ENCODE peak calls at places on chromosome 4, in seven cellular contexts. One of them, this sample, is unnamed.
A peak's percentile ranks its signal among the peaks of the same experiment; 100 is the strongest.

GRCh38 chr4:6469144-6469543 is 3.3 kb downstream of the PPP2R2C start:
- DNase-seq in ovary: no peak
- DNase-seq in Peyer's patch: no peak
- DNase-seq in endothelial cell of umbilical vein: no peak
- DNase-seq in tibial nerve: no peak
- DNase-seq in suprapubic skin: no peak
- DNase-seq in body of pancreas: no peak
- DNase-seq in this sample: peak; percentile 55

GRCh38 chr4:6753103-6753560 is 29.4 kb upstream of the KIAA0232 start:
- DNase-seq in ovary: no peak
- DNase-seq in Peyer's patch: peak; percentile 65
- DNase-seq in endothelial cell of umbilical vein: no peak
- DNase-seq in tibial nerve: no peak
- DNase-seq in suprapubic skin: no peak
- DNase-seq in body of pancreas: no peak
- DNase-seq in this sample: no peak

GRCh38 chr4:53682196-53682595 is 90.9 kb upstream of the LNX1 start:
- DNase-seq in ovary: no peak
- DNase-seq in Peyer's patch: no peak
- DNase-seq in endothelial cell of umbilical vein: no peak
- DNase-seq in tibial nerve: no peak
- DNase-seq in suprapubic skin: no peak
- DNase-seq in body of pancreas: no peak
- DNase-seq in this sample: no peak

GRCh38 chr4:149605601-149606378 is 209.9 kb downstream of the IQCM start:
- DNase-seq in ovary: no peak
- DNase-seq in Peyer's patch: no peak
- DNase-seq in endothelial cell of umbilical vein: no peak
- DNase-seq in tibial nerve: no peak
- DNase-seq in suprapubic skin: no peak
- DNase-seq in body of pancreas: no peak
- DNase-seq in this sample: no peak

GRCh38 chr4:52861879-52862604 is at the start of gene RASL11B:
- DNase-seq in ovary: peak; percentile 89
- DNase-seq in Peyer's patch: peak; percentile 89
- DNase-seq in endothelial cell of umbilical vein: peak; percentile 78
- DNase-seq in tibial nerve: peak; percentile 72
- DNase-seq in suprapubic skin: peak; percentile 80
- DNase-seq in body of pancreas: peak; percentile 84
- DNase-seq in this sample: no peak

GRCh38 chr4:53314257-53314656 is 51.6 kb downstream of the SCFD2 start:
- DNase-seq in ovary: no peak
- DNase-seq in Peyer's patch: no peak
- DNase-seq in endothelial cell of umbilical vein: no peak
- DNase-seq in tibial nerve: no peak
- DNase-seq in suprapubic skin: no peak
- DNase-seq in body of pancreas: no peak
- DNase-seq in this sample: no peak

GRCh38 chr4:24067781-24068193 is 177.9 kb upstream of the PPARGC1A start:
- DNase-seq in ovary: no peak
- DNase-seq in Peyer's patch: no peak
- DNase-seq in endothelial cell of umbilical vein: no peak
- DNase-seq in tibial nerve: peak; percentile 14
- DNase-seq in suprapubic skin: no peak
- DNase-seq in body of pancreas: peak; percentile 31
- DNase-seq in this sample: no peak

GRCh38 chr4:82043081-82043808 is 330.5 kb downstream of the HNRNPD start:
- DNase-seq in ovary: no peak
- DNase-seq in Peyer's patch: peak; percentile 84
- DNase-seq in endothelial cell of umbilical vein: no peak
- DNase-seq in tibial nerve: no peak
- DNase-seq in suprapubic skin: no peak
- DNase-seq in body of pancreas: peak; percentile 45
- DNase-seq in this sample: no peak

GRCh38 chr4:174753031-174753430 is 76.0 kb downstream of the GLRA3 start:
- DNase-seq in ovary: no peak
- DNase-seq in Peyer's patch: no peak
- DNase-seq in endothelial cell of umbilical vein: no peak
- DNase-seq in tibial nerve: no peak
- DNase-seq in suprapubic skin: no peak
- DNase-seq in body of pancreas: no peak
- DNase-seq in this sample: no peak

GRCh38 chr4:184463856-184464255 is 10.5 kb downstream of the IRF2 start:
- DNase-seq in ovary: no peak
- DNase-seq in Peyer's patch: no peak
- DNase-seq in endothelial cell of umbilical vein: no peak
- DNase-seq in tibial nerve: no peak
- DNase-seq in suprapubic skin: no peak
- DNase-seq in body of pancreas: no peak
- DNase-seq in this sample: no peak

GRCh38 chr4:184462724-184463123 is 11.6 kb downstream of the IRF2 start:
- DNase-seq in ovary: no peak
- DNase-seq in Peyer's patch: no peak
- DNase-seq in endothelial cell of umbilical vein: no peak
- DNase-seq in tibial nerve: no peak
- DNase-seq in suprapubic skin: no peak
- DNase-seq in body of pancreas: no peak
- DNase-seq in this sample: no peak

GRCh38 chr4:184461711-184462110 is 12.6 kb downstream of the IRF2 start:
- DNase-seq in ovary: no peak
- DNase-seq in Peyer's patch: no peak
- DNase-seq in endothelial cell of umbilical vein: no peak
- DNase-seq in tibial nerve: no peak
- DNase-seq in suprapubic skin: no peak
- DNase-seq in body of pancreas: no peak
- DNase-seq in this sample: no peak

GRCh38 chr4:184464759-184465454 is 9.4 kb downstream of the IRF2 start:
- DNase-seq in ovary: no peak
- DNase-seq in Peyer's patch: no peak
- DNase-seq in endothelial cell of umbilical vein: no peak
- DNase-seq in tibial nerve: no peak
- DNase-seq in suprapubic skin: no peak
- DNase-seq in body of pancreas: no peak
- DNase-seq in this sample: no peak

GRCh38 chr4:184463158-184463557 is 11.2 kb downstream of the IRF2 start:
- DNase-seq in ovary: no peak
- DNase-seq in Peyer's patch: no peak
- DNase-seq in endothelial cell of umbilical vein: no peak
- DNase-seq in tibial nerve: no peak
- DNase-seq in suprapubic skin: no peak
- DNase-seq in body of pancreas: no peak
- DNase-seq in this sample: no peak
- H3K27ac ChIP-seq in ovary: no peak overlapping the region
- H3K27ac ChIP-seq in Peyer's patch: no peak overlapping the region
- H3K27ac ChIP-seq in endothelial cell of umbilical vein: no peak overlapping the region
- H3K27ac ChIP-seq in tibial nerve: no peak overlapping the region
- H3K27ac ChIP-seq in suprapubic skin: no peak overlapping the region
- H3K27ac ChIP-seq in body of pancreas: no peak overlapping the region
- H3K27ac ChIP-seq in this sample: no peak overlapping the region

GRCh38 chr4:22873899-22874298 is 181.2 kb downstream of the GBA3 start:
- DNase-seq in ovary: no peak
- DNase-seq in Peyer's patch: no peak
- DNase-seq in endothelial cell of umbilical vein: no peak
- DNase-seq in tibial nerve: no peak
- DNase-seq in suprapubic skin: no peak
- DNase-seq in body of pancreas: no peak
- DNase-seq in this sample: no peak

GRCh38 chr4:22874334-22874912 is 181.7 kb downstream of the GBA3 start:
- DNase-seq in ovary: no peak
- DNase-seq in Peyer's patch: no peak
- DNase-seq in endothelial cell of umbilical vein: no peak
- DNase-seq in tibial nerve: no peak
- DNase-seq in suprapubic skin: no peak
- DNase-seq in body of pancreas: no peak
- DNase-seq in this sample: no peak

GRCh38 chr4:22877653-22878052 is 184.9 kb downstream of the GBA3 start:
- DNase-seq in ovary: no peak
- DNase-seq in Peyer's patch: no peak
- DNase-seq in endothelial cell of umbilical vein: no peak
- DNase-seq in tibial nerve: no peak
- DNase-seq in suprapubic skin: no peak
- DNase-seq in body of pancreas: no peak
- DNase-seq in this sample: no peak

GRCh38 chr4:22875592-22876257 is 183.0 kb downstream of the GBA3 start:
- DNase-seq in ovary: no peak
- DNase-seq in Peyer's patch: no peak
- DNase-seq in endothelial cell of umbilical vein: no peak
- DNase-seq in tibial nerve: no peak
- DNase-seq in suprapubic skin: no peak
- DNase-seq in body of pancreas: no peak
- DNase-seq in this sample: no peak

DNA sequence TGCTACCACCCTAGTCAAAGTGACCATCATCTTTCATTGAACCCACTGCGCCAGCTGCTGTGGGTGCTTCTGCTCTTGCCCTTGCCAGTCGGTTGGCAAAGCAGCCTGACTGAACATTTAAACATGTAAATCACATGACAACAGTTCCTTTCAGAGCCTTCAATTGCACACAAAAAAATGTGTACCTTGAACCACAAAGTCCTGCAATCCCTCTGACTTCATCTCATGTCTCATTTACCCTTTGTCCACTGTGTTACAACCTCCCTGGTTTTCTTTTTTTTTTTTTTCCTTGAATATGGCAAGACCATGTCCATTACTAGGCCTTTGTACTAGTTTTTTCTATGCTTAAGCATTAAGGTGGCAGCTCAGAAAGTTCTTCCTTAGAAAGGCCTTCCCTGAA is 183.5 kb downstream of the GBA3 start:
- DNase-seq in ovary: no peak
- DNase-seq in Peyer's patch: no peak
- DNase-seq in endothelial cell of umbilical vein: no peak
- DNase-seq in tibial nerve: no peak
- DNase-seq in suprapubic skin: no peak
- DNase-seq in body of pancreas: no peak
- DNase-seq in this sample: no peak
- TF ChIP-seq POLR2A in ovary: no peak
- TF ChIP-seq POLR2A in Peyer's patch: no peak
- TF ChIP-seq POLR2A in endothelial cell of umbilical vein: no peak
- TF ChIP-seq POLR2A in tibial nerve: no peak
- TF ChIP-seq POLR2A in suprapubic skin: no peak
- TF ChIP-seq POLR2A in body of pancreas: no peak
- TF ChIP-seq POLR2A in this sample: no peak

GRCh38 chr4:86928400-86929255 is 6.2 kb upstream of the AFF1 start:
- DNase-seq in ovary: no peak
- DNase-seq in Peyer's patch: no peak
- DNase-seq in endothelial cell of umbilical vein: no peak
- DNase-seq in tibial nerve: no peak
- DNase-seq in suprapubic skin: no peak
- DNase-seq in body of pancreas: no peak
- DNase-seq in this sample: no peak
- H3K27ac ChIP-seq in ovary: no peak overlapping the region
- H3K27ac ChIP-seq in Peyer's patch: no peak overlapping the region
- H3K27ac ChIP-seq in endothelial cell of umbilical vein: no peak overlapping the region
- H3K27ac ChIP-seq in tibial nerve: no peak overlapping the region
- H3K27ac ChIP-seq in suprapubic skin: peak overlapping the region; percentile 81
- H3K27ac ChIP-seq in body of pancreas: peak overlapping the region; percentile 60
- H3K27ac ChIP-seq in this sample: peak overlapping the region; percentile 75

DNA sequence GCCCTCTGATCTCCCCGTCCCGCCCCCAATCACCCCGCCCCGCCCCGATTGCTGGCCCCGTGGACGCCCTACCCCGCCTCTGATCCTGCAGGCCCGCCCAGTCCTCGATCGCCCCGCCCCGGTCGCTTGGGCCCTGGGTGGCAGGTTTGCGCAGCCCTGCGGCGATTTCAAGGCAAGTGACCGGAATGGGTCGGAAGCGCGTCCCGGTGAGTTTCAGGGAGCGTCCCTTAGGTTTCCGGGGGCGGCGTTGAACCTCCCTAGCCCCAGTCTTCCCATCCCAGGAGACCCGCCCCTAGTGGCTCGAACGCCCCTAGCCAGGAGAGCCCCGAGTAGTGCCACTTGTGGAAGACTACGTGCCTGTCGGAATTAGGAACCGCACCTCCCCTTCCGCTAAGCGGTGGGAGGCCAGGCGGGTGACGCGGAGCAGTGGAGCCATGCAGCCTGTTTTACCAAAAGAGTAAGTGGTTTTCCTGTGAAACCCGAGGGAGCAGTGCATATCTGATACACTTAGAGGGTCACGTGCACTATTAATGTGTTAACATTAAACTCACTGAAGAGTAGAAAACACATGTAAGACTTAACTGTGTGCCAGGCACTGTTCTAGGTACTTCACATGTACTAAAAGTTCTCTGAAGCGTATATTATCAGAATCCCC is 350 bp upstream of the TEC start:
- DNase-seq in ovary: peak; percentile 84
- DNase-seq in Peyer's patch: peak; percentile 98
- DNase-seq in endothelial cell of umbilical vein: peak; percentile 54
- DNase-seq in tibial nerve: peak; percentile 87
- DNase-seq in suprapubic skin: peak; percentile 95
- DNase-seq in body of pancreas: peak; percentile 96
- DNase-seq in this sample: peak; percentile 97
- TF ChIP-seq POLR2A in ovary: no peak
- TF ChIP-seq POLR2A in Peyer's patch: no peak
- TF ChIP-seq POLR2A in endothelial cell of umbilical vein: no peak
- TF ChIP-seq POLR2A in tibial nerve: peak; percentile 24
- TF ChIP-seq POLR2A in suprapubic skin: no peak
- TF ChIP-seq POLR2A in body of pancreas: peak; percentile 89
- TF ChIP-seq POLR2A in this sample: no peak

GRCh38 chr4:124055896-124056295 is 656.6 kb downstream of the ANKRD50 start:
- DNase-seq in ovary: no peak
- DNase-seq in Peyer's patch: no peak
- DNase-seq in endothelial cell of umbilical vein: no peak
- DNase-seq in tibial nerve: no peak
- DNase-seq in suprapubic skin: no peak
- DNase-seq in body of pancreas: no peak
- DNase-seq in this sample: no peak

DNA sequence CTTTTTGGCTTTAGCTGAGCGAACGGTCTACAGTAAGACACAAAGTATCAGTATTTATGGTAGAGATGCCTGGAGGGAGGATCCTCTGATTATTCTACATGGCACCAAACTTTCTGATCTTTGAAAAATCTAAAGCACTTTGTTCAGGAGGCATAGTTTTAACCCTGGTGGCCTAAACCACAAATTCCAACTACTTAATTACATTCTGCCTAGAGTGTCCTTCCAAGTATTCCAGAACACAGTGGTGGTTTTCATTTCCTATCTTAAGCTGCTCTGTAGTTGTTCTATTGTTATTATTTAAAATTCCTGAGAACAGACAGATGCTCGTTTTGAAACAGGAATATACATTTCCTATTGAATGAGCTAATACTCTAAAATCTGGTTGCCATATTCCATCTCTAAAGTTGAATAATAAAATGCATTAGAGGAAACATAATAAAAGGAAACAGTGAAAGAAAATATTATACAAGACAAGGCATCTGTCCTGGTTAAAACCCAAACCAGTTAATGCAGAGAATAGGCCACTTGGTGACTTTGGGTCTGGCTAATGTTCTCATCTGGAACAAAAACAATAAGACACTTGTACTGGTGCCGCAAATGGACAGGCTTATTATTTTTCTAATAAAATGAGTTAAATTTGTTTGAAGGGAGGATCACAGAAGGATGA is 657.4 kb downstream of the SPRY1 start:
- DNase-seq in ovary: no peak
- DNase-seq in Peyer's patch: no peak
- DNase-seq in endothelial cell of umbilical vein: no peak
- DNase-seq in tibial nerve: no peak
- DNase-seq in suprapubic skin: no peak
- DNase-seq in body of pancreas: no peak
- DNase-seq in this sample: no peak
- H3K27ac ChIP-seq in ovary: no peak overlapping the region
- H3K27ac ChIP-seq in Peyer's patch: no peak overlapping the region
- H3K27ac ChIP-seq in endothelial cell of umbilical vein: no peak overlapping the region
- H3K27ac ChIP-seq in tibial nerve: no peak overlapping the region
- H3K27ac ChIP-seq in suprapubic skin: no peak overlapping the region
- H3K27ac ChIP-seq in body of pancreas: no peak overlapping the region
- H3K27ac ChIP-seq in this sample: no peak overlapping the region

This sample was measured in esophagus muscularis mucosa.